ENCODE peak calls at places on chromosomes 16 and 17, in nine cellular contexts. N is SK-N-SH, K is transverse colon, M is stomach, H is GM12878, R is A549, J is H1, C is ovary, T is sigmoid colon. U is an unnamed sample.
A peak's percentile ranks its signal among the peaks of the same experiment; 100 is the strongest.

GRCh38 chr16:11627292-11627663 is 40.6 kb upstream of the LITAF start:
- DNase-seq in T (no peak), M (no peak), R (no peak), K (no peak), J (no peak), N (no peak), C (no peak), H (no peak), U (no peak)

GRCh38 chr16:56909484-56910113 is 22.3 kb upstream of the HERPUD1 start:
- DNase-seq in C (no peak), K (no peak), M (no peak), T (no peak), H (no peak), N (peak; percentile 49), J (no peak), R (no peak), U (no peak)

GRCh38 chr17:45873728-45874127 is 20.6 kb upstream of the MAPT start:
- DNase-seq in N (peak; percentile 63), R (no peak), H (no peak), K (no peak), T (no peak), M (no peak), C (no peak), J (no peak), U (no peak)

GRCh38 chr17:17669081-17669850 is 12.0 kb upstream of the RAI1 start:
- DNase-seq in J (no peak), T (no peak), K (no peak), R (no peak), M (no peak), H (no peak), C (no peak), N (peak; percentile 67), U (no peak)

GRCh38 chr16:4981473-4981872 is 23.3 kb downstream of the SEC14L5 start:
- DNase-seq in T (no peak), R (no peak), N (no peak), M (no peak), J (no peak), H (no peak), C (no peak), K (no peak), U (no peak)

GRCh38 chr17:17783825-17784598 is 52.8 kb downstream of the SREBF1 start:
- DNase-seq in C (peak; percentile 78), M (peak; percentile 61), N (no peak), K (peak; percentile 38), H (peak; percentile 17), J (no peak), T (no peak), R (no peak), U (peak; percentile 43)

GRCh38 chr16:20904507-20905079 is 4.0 kb downstream of the LYRM1 start:
- DNase-seq in J (no peak), H (peak; percentile 49), C (no peak), K (no peak), N (no peak), M (peak; percentile 30), R (no peak), T (no peak), U (peak; percentile 63)

GRCh38 chr16:67672739-67673662 is 6.4 kb downstream of the C16orf86 start:
- DNase-seq in C (peak; percentile 79), N (peak; percentile 84), K (peak; percentile 79), H (no peak), T (peak; percentile 83), R (peak; percentile 84), M (peak; percentile 75), J (peak; percentile 87), U (no peak)

GRCh38 chr17:62862251-62862650 is 54.1 kb upstream of the MARCHF10 start:
- DNase-seq in R (no peak), J (peak; percentile 8), C (no peak), K (no peak), H (no peak), M (no peak), T (no peak), N (no peak), U (no peak)

DNA sequence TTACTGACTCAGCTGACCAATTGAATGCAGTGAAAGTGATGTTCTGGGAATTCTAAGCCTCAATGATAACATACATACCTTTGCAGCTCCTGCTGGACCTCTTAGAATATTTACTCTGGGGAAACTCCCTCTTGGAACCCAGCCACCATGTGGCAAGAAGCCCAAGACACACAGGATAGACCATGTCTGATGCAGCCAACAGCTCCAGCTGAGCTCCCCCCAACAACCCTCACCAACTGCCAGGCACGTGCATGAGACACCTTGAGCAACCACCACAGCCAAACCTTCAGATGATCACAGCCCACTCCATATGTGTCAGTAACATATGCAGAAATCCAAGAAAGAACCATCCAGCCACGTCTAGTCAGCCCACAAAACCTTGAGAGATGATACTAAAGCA is 53.0 kb downstream of the XYLT1 start:
- DNase-seq in K (peak; percentile 21), H (no peak), T (no peak), R (no peak), J (no peak), M (no peak), C (no peak), N (no peak), U (no peak)
- TF ChIP-seq EP300 in K (no peak), H (no peak), T (no peak), R (no peak), J (no peak), M (no peak), C (no peak), N (no peak), U (no peak)

GRCh38 chr17:65340401-65340800 is 203.2 kb downstream of the RGS9 start:
- DNase-seq in C (no peak), K (no peak), R (no peak), H (no peak), J (no peak), M (no peak), N (no peak), T (no peak), U (no peak)
- H3K27ac ChIP-seq in C (no peak overlapping the region), K (no peak overlapping the region), R (no peak overlapping the region), H (no peak overlapping the region), J (no peak overlapping the region), M (no peak overlapping the region), N (no peak overlapping the region), T (no peak overlapping the region), U (no peak overlapping the region)

GRCh38 chr16:23059433-23059832 is 89.8 kb downstream of the USP31 start:
- DNase-seq in C (no peak), K (no peak), T (no peak), J (no peak), R (no peak), N (no peak), M (no peak), H (no peak), U (no peak)
- TF ChIP-seq EP300 in C (no peak), K (no peak), T (no peak), J (no peak), R (no peak), N (no peak), M (no peak), H (no peak), U (no peak)

DNA sequence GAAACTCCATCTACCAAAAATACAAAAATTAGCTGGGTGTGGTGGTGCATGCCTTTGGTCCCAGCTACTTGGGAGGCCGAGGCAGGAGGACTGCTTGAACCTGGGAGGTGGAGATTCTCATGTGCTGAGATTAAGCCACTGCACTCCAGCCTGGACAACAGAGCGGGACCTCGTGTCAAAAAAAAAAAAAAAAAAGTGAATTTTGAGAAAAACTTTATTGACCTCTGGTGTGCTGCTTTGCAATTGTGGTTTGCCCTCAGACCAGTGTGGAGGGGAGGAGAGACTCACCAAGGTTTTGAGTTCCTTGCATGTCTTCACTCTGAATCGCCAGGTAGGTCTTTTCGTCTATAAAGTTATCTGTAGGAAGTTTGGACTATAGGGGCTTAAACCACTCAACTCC is 145.2 kb downstream of the CPPED1 start:
- DNase-seq in C (no peak), H (no peak), K (no peak), N (no peak), R (no peak), T (no peak), M (no peak), J (no peak), U (no peak)
- H3K27ac ChIP-seq in C (no peak overlapping the region), H (no peak overlapping the region), K (no peak overlapping the region), N (no peak overlapping the region), R (no peak overlapping the region), T (no peak overlapping the region), M (no peak overlapping the region), J (no peak overlapping the region), U (no peak overlapping the region)